ENCODE peak calls at places on chromosomes 7 and 10, in eight cellular contexts. Z is lower lobe of right lung; X is aorta; L is heart left ventricle; H is effector memory CD4-positive, alpha-beta T cell; J is tibial nerve; R is adrenal gland; T is CD4-positive, alpha-beta T cell. W is an unnamed sample.

GRCh38 chr10:103933557-103934121 is 15.7 kb upstream of the STN1 start:
- DNase-seq in Z (no peak), X (no peak), L (no peak), H (no peak), J (no peak), R (peak), T (no peak), W (peak)

GRCh38 chr7:29612596-29612995 is 49.0 kb downstream of the PRR15 start:
- DNase-seq in Z (no peak), X (no peak), L (no peak), H (no peak), J (no peak), R (no peak), T (no peak), W (no peak)

GRCh38 chr10:75623310-75623940 is 192.0 kb downstream of the LRMDA start:
- DNase-seq in Z (no peak), X (no peak), L (no peak), H (no peak), J (no peak), R (no peak), T (no peak), W (no peak)

GRCh38 chr7:110204527-110204926 is 886.4 kb upstream of the LRRN3 start:
- DNase-seq in Z (no peak), X (no peak), L (no peak), H (no peak), J (no peak), R (no peak), T (no peak), W (no peak)

GRCh38 chr10:100186253-100186780 is 488 bp upstream of the ERLIN1 start:
- DNase-seq in Z (peak), X (peak), L (peak), H (peak), J (peak), R (peak), T (no peak), W (no peak)

GRCh38 chr10:120005408-120006280 is 113.1 kb downstream of the SEC23IP start:
- DNase-seq in Z (no peak), X (no peak), L (no peak), H (no peak), J (no peak), R (no peak), T (no peak), W (no peak)

GRCh38 chr7:31311465-31312074 is 29.0 kb downstream of the NEUROD6 start:
- DNase-seq in Z (no peak), X (no peak), L (no peak), H (no peak), J (no peak), R (no peak), T (no peak), W (no peak)

GRCh38 chr10:113047963-113048781 is 98.1 kb downstream of the TCF7L2 start:
- DNase-seq in Z (no peak), X (no peak), L (no peak), H (no peak), J (no peak), R (no peak), T (no peak), W (no peak)

GRCh38 chr10:131748831-131749766 is 151.7 kb upstream of the PPP2R2D start:
- DNase-seq in Z (no peak), X (peak), L (no peak), H (no peak), J (no peak), R (no peak), T (no peak), W (no peak)

GRCh38 chr10:74194545-74194944 is 43.5 kb downstream of the ADK start:
- DNase-seq in Z (no peak), X (no peak), L (no peak), H (no peak), J (no peak), R (no peak), T (no peak), W (no peak)

GRCh38 chr7:140084972-140085371 is 22.2 kb upstream of the PARP12 start:
- DNase-seq in Z (no peak), X (no peak), L (no peak), H (no peak), J (no peak), R (no peak), T (no peak), W (no peak)

GRCh38 chr7:157389951-157390730 is 53.3 kb downstream of the DNAJB6 start:
- DNase-seq in Z (peak), X (no peak), L (no peak), H (no peak), J (no peak), R (peak), T (no peak), W (no peak)

GRCh38 chr10:113030453-113030852 is 80.4 kb downstream of the TCF7L2 start:
- DNase-seq in Z (no peak), X (no peak), L (no peak), H (no peak), J (no peak), R (no peak), T (no peak), W (no peak)

GRCh38 chr7:101557978-101558741 is 70.9 kb downstream of the MYL10 start:
- DNase-seq in Z (no peak), X (no peak), L (no peak), H (no peak), J (no peak), R (no peak), T (peak), W (no peak)

GRCh38 chr10:1227505-1228402 is 171.6 kb downstream of the WDR37 start:
- DNase-seq in Z (no peak), X (no peak), L (no peak), H (no peak), J (no peak), R (no peak), T (no peak), W (no peak)

GRCh38 chr7:146960747-146961416 is 844.3 kb downstream of the CNTNAP2 start:
- DNase-seq in Z (no peak), X (no peak), L (no peak), H (no peak), J (no peak), R (no peak), T (no peak), W (no peak)

GRCh38 chr10:49408437-49409306 is 12.8 kb upstream of the DRGX start:
- DNase-seq in Z (no peak), X (no peak), L (no peak), H (no peak), J (no peak), R (no peak), T (no peak), W (no peak)

GRCh38 chr7:128425851-128426250 is 16.1 kb upstream of the IMPDH1 start:
- DNase-seq in Z (peak), X (peak), L (peak), H (peak), J (peak), R (peak), T (peak), W (peak)

GRCh38 chr10:45438457-45439090 is 64.6 kb downstream of the ALOX5 start:
- DNase-seq in Z (no peak), X (no peak), L (no peak), H (no peak), J (no peak), R (no peak), T (no peak), W (no peak)

GRCh38 chr7:115230882-115231508 is 309.1 kb downstream of the MDFIC start:
- DNase-seq in Z (no peak), X (no peak), L (no peak), H (no peak), J (no peak), R (peak), T (no peak), W (no peak)

GRCh38 chr7:149770728-149771127 is 2.7 kb downstream of the ZNF467 start:
- DNase-seq in Z (no peak), X (no peak), L (no peak), H (no peak), J (no peak), R (no peak), T (no peak), W (no peak)

GRCh38 chr7:153457796-153458195 is 594.4 kb upstream of the DPP6 start:
- DNase-seq in Z (no peak), X (no peak), L (no peak), H (no peak), J (no peak), R (no peak), T (no peak), W (no peak)

GRCh38 chr7:24979470-24979862 is 512 bp downstream of the OSBPL3 start:
- DNase-seq in Z (peak), X (peak), L (peak), H (peak), J (peak), R (peak), T (peak), W (peak)

DNA sequence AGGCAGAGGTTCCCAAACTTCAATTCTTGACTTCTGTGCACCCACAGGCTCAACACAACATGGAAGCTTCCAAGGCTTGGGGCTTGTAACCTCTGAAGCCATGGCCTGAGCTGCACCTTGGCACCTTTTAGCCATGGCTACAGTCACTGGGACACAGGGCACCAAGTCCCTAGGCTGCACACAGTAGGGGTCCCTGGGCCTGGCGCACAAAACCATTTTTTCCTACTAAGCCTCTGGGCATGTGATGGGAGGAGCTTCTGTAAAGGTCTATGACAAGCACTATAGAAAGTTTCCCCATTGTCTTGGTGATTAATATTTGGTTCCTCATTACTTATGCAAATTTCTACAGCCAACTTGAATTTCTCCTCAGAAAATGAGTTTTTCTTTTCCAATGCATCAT is 420.9 kb upstream of the GRM3 start:
- DNase-seq in Z (no peak), X (no peak), L (no peak), H (no peak), J (no peak), R (no peak), T (no peak), W (no peak)
- H3K27ac ChIP-seq in Z (no peak), X (no peak), L (no peak), H (no peak), J (no peak), R (no peak), T (no peak), W (no peak)

GRCh38 chr10:69467928-69468770 is 16.9 kb downstream of the TSPAN15 start:
- DNase-seq in Z (no peak), X (no peak), L (no peak), H (no peak), J (no peak), R (no peak), T (no peak), W (no peak)
- H3K27ac ChIP-seq in Z (peak), X (no peak), L (peak), H (no peak), J (peak), R (no peak), T (no peak), W (no peak)

GRCh38 chr10:32378371-32379301 is 31.7 kb upstream of the EPC1 start:
- DNase-seq in Z (peak), X (peak), L (peak), H (peak), J (peak), R (peak), T (peak), W (peak)

GRCh38 chr10:32379314-32379949 is 32.5 kb upstream of the EPC1 start:
- DNase-seq in Z (no peak), X (no peak), L (no peak), H (no peak), J (no peak), R (peak), T (no peak), W (no peak)

GRCh38 chr10:32381165-32381564 is 34.2 kb upstream of the EPC1 start:
- DNase-seq in Z (no peak), X (no peak), L (no peak), H (no peak), J (no peak), R (no peak), T (no peak), W (no peak)

GRCh38 chr10:32377458-32378370 is 30.8 kb upstream of the EPC1 start:
- DNase-seq in Z (no peak), X (peak), L (no peak), H (peak), J (peak), R (peak), T (no peak), W (no peak)

GRCh38 chr10:32379950-32380547 is 33.1 kb upstream of the EPC1 start:
- DNase-seq in Z (no peak), X (no peak), L (no peak), H (no peak), J (no peak), R (no peak), T (no peak), W (no peak)
- H3K27ac ChIP-seq in Z (peak), X (no peak), L (peak), H (peak), J (peak), R (no peak), T (peak), W (no peak)

DNA sequence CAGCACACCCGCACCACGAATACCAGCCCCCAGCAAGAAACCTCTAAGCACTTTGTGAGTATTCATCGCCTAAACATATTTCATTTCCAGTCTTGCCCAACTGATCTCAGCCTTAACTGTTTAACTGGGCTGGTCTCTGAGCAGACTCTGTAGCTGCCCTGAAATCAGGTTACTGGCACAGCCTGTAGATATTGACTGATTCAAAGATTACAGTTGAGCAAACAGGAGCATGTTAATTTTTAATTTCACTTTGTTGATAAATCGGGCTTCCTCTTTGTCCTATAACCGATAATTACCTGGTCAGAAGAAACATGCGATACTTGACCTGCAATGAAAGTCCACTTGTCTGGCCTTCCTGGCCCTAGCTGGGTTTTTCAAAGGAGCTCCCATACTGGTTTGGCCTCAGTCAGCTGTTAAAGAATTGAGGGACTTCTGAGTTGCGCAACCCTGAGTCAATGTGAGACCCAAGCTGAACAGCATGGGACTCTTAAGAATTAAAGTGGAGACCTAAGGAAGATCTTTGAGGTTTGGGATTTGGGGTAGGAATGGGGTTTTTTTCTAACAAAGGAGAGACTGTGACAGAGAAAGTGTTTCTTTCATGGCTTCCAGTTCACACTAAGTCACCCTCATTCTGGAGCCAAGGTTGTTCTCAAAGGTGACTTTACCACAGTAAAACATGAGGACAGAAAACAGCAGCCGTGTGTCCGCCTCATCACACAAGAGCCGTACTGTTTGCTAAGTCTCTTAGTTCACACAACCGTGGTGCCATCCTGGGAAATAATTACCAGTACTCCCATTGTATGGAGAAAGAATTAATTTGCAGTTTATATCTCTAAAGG is 76.0 kb downstream of the PPP1R3C start:
- DNase-seq in Z (no peak), X (no peak), L (no peak), H (no peak), J (no peak), R (no peak), T (no peak), W (no peak)
- H3K27ac ChIP-seq in Z (no peak), X (no peak), L (no peak), H (no peak), J (no peak), R (no peak), T (no peak), W (no peak)

DNA sequence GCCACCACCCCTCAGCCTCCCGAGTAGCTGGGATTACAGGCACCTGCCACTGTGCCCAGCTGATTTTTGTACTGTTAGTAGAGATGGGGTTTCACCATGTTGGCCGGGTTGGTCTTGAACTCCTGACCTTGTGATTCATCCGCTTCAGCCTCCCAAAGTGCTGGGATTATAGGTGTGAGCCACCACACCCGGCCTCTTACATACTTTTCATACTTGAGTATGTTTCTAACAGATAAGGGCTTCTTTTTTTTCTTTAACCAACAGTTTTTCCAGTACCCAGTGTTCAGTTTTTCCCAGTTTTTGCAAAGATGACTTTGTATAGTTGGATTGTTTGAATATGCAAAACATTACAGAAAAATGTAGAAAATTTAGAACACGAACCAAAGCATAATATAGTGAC is 7.7 kb downstream of the EIF4H start:
- DNase-seq in Z (no peak), X (no peak), L (no peak), H (no peak), J (no peak), R (no peak), T (no peak), W (no peak)
- H3K27ac ChIP-seq in Z (no peak), X (no peak), L (no peak), H (no peak), J (no peak), R (no peak), T (no peak), W (no peak)

GRCh38 chr10:52950578-52950977 is 178.0 kb upstream of the MBL2 start:
- DNase-seq in Z (no peak), X (no peak), L (no peak), H (no peak), J (no peak), R (no peak), T (no peak), W (no peak)
- H3K27ac ChIP-seq in Z (no peak), X (no peak), L (no peak), H (no peak), J (no peak), R (no peak), T (no peak), W (no peak)

DNA sequence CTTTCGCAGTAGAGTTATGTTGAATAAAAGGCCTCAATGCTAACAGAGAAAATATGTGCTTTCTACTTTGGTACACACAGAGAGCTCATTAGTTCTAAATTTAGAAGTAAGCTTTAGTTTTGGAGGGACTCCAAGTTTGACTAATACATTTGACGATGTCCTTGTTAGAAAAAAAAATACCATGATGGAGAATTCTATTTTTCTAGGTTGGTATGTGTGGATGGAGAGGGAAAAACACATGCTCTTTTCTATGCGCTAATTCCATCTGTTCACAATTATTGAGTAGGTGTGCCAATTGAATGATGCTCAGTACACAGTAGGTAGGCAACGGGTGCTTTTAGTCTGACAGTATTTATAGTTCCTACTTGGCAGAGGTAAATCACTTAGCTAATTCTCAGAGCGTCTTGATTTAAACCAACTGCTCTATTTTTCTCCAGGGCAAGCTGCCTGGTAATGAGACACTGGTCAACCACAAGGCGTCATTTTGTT is 327.2 kb upstream of the AKR1E2 start:
- DNase-seq in Z (no peak), X (no peak), L (no peak), H (no peak), J (no peak), R (no peak), T (no peak), W (no peak)
- H3K27ac ChIP-seq in Z (peak), X (peak), L (peak), H (no peak), J (peak), R (no peak), T (no peak), W (no peak)

GRCh38 chr10:115250784-115251183 is 157.6 kb downstream of the ATRNL1 start:
- DNase-seq in Z (no peak), X (no peak), L (no peak), H (no peak), J (no peak), R (no peak), T (no peak), W (no peak)
- H3K27ac ChIP-seq in Z (no peak), X (no peak), L (no peak), H (no peak), J (no peak), R (no peak), T (no peak), W (no peak)

W was measured in caudate nucleus.